ENCODE peak calls at places on chromosomes 6 and 20, in five cellular contexts. R is tibial artery; S is CD8-positive, alpha-beta T cell; G is hepatocyte; Q is endothelial cell of umbilical vein. Y is an unnamed sample. For H3K4me1, the result is how much of the 10 kb centered on the place peaks cover.

GRCh38 chr6:78132681-78133410 is 480.0 kb downstream of the MEI4 start:
- DNase-seq in R (no peak), G (peak), S (no peak), Q (no peak), Y (no peak)

GRCh38 chr20:45911486-45912343 is at the start of gene PLTP:
- DNase-seq in G (peak), R (peak), Q (peak), S (peak), Y (no peak)

GRCh38 chr20:13874269-13875158 is 89.7 kb downstream of the NDUFAF5 start:
- DNase-seq in Q (no peak), S (no peak), G (no peak), R (no peak), Y (no peak)

GRCh38 chr6:76694779-76695178 is 622.3 kb upstream of the IMPG1 start:
- DNase-seq in G (no peak), Q (no peak), R (no peak), S (no peak), Y (no peak)

GRCh38 chr6:11011787-11012234 is 32.3 kb downstream of the ELOVL2 start:
- DNase-seq in Q (no peak), R (no peak), S (no peak), G (peak), Y (no peak)

GRCh38 chr6:47727391-47727790 is 29.0 kb downstream of the ADGRF4 start:
- DNase-seq in S (no peak), Q (no peak), R (no peak), G (no peak), Y (no peak)

GRCh38 chr20:23200914-23201313 is 114.8 kb upstream of the CD93 start:
- DNase-seq in Q (no peak), R (no peak), G (peak), S (no peak), Y (peak)

GRCh38 chr6:158910484-158911075 is 89.4 kb downstream of the RSPH3 start:
- DNase-seq in S (no peak), G (peak), R (no peak), Q (no peak), Y (no peak)

GRCh38 chr6:18985958-18986357 is 598.8 kb downstream of the RNF144B start:
- DNase-seq in Q (no peak), R (no peak), S (no peak), G (no peak), Y (no peak)

GRCh38 chr6:39824030-39824926 is 32.1 kb downstream of the DAAM2 start:
- DNase-seq in S (no peak), G (no peak), Q (no peak), R (peak), Y (no peak)

GRCh38 chr6:16804007-16804303 is 42.7 kb upstream of the ATXN1 start:
- DNase-seq in G (no peak), Q (no peak), R (no peak), S (no peak), Y (no peak)

GRCh38 chr20:25750765-25751696 is 54.4 kb upstream of the ZNF337 start:
- DNase-seq in R (no peak), Q (peak), G (no peak), S (peak), Y (peak)

GRCh38 chr6:12371641-12372146 is 81.5 kb downstream of the EDN1 start:
- DNase-seq in Q (peak), G (peak), R (no peak), S (no peak), Y (no peak)

GRCh38 chr6:71238351-71238750 is 50.3 kb upstream of the OGFRL1 start:
- DNase-seq in R (no peak), S (no peak), G (no peak), Q (no peak), Y (no peak)

GRCh38 chr6:105992315-105992961 is 93.7 kb upstream of the PRDM1 start:
- DNase-seq in S (peak), Q (peak), R (peak), G (peak), Y (no peak)

GRCh38 chr6:55175078-55175777 is 913 bp downstream of the HCRTR2 start:
- DNase-seq in S (no peak), G (no peak), R (no peak), Q (no peak), Y (no peak)

GRCh38 chr6:28124350-28124970 is at the start of gene ZSCAN16:
- DNase-seq in Q (peak), S (peak), R (peak), G (peak), Y (no peak)

GRCh38 chr6:149457316-149457884 is 27.4 kb downstream of the ZC3H12D start:
- DNase-seq in Q (no peak), S (no peak), G (no peak), R (no peak), Y (no peak)

GRCh38 chr6:129501401-129502051 is 208.5 kb downstream of the ARHGAP18 start:
- DNase-seq in Q (peak), G (peak), R (peak), S (no peak), Y (peak)

GRCh38 chr20:20130399-20130798 is 78.1 kb downstream of the CFAP61 start:
- DNase-seq in G (no peak), R (no peak), Q (peak), S (no peak), Y (no peak)

GRCh38 chr20:37545516-37545915 is 17.8 kb upstream of the BLCAP start:
- DNase-seq in S (no peak), G (no peak), Q (no peak), R (no peak), Y (no peak)

GRCh38 chr6:14454467-14454763 is 336.8 kb downstream of the CD83 start:
- DNase-seq in Q (no peak), S (peak), G (no peak), R (no peak), Y (no peak)

GRCh38 chr6:12024715-12025434 is 12.8 kb downstream of the HIVEP1 start:
- DNase-seq in R (no peak), G (no peak), Q (no peak), S (no peak), Y (no peak)

GRCh38 chr6:166253277-166254229 is 54.6 kb downstream of the PRR18 start:
- DNase-seq in G (peak), S (peak), R (no peak), Q (no peak), Y (no peak)

GRCh38 chr6:41920921-41921711 is at the start of the genes BYSL and MED20:
- DNase-seq in G (peak), Q (peak), R (peak), S (peak), Y (peak)

GRCh38 chr6:158409451-158409850 is 97.2 kb downstream of the TULP4 start:
- DNase-seq in R (no peak), S (no peak), G (no peak), Q (peak), Y (no peak)

GRCh38 chr6:87830834-87831374 is 128.9 kb upstream of the AKIRIN2 start:
- DNase-seq in S (no peak), Q (no peak), G (no peak), R (no peak), Y (no peak)

GRCh38 chr6:4351857-4352669 is 216.7 kb upstream of the ECI2 start:
- DNase-seq in S (no peak), Q (peak), G (peak), R (peak), Y (peak)

DNA sequence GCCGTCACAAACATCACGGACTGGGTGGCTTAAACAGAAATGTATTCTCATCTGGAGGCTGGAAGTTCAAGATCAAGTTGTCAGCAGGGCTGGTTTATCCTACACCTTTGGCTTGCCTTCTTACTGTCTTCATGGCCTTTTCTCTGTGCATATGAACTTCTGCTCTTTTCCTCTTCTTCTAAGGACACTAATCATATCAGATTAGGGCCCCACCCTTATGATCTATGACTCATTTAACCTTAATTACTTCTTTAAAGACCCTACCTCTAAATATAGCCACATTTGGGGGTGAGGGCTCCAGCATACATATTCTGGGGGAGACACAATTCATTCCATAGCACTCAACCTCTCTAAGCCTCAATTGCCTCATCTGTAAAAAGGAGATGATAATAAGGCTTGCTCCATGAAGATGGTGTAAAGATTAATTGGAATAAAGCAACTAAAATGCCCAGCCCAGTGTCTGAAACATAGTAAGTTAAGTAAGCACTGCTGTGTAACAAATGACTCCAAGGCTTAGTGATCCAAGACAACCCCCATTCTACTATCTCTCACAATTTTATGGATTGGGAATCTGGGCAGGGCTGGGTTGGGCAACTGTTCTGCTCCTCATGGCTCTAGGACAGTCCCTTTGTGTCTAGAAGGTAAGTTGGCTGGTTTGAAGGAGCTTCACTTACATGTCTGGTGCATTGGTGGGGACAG is 119.8 kb downstream of the BANF2 start:
- DNase-seq in S (no peak), Q (no peak), G (no peak), R (no peak), Y (no peak)
- H3K4me1 ChIP-seq in S (under half), Q (under half), G (under half), R (under half), Y (under half)

GRCh38 chr6:2744778-2745177 is 5.9 kb downstream of the MYLK4 start:
- DNase-seq in G (no peak), R (no peak), Q (no peak), S (no peak), Y (no peak)

GRCh38 chr6:2745246-2745645 is 5.5 kb downstream of the MYLK4 start:
- DNase-seq in S (no peak), R (no peak), G (no peak), Q (no peak), Y (no peak)

GRCh38 chr6:2746557-2747061 is 4.1 kb downstream of the MYLK4 start:
- DNase-seq in G (no peak), Q (no peak), R (no peak), S (no peak), Y (no peak)

GRCh38 chr6:2743280-2744205 is 7.2 kb downstream of the MYLK4 start:
- DNase-seq in S (no peak), Q (no peak), G (no peak), R (no peak), Y (no peak)

GRCh38 chr6:2744206-2744771 is 6.4 kb downstream of the MYLK4 start:
- DNase-seq in S (no peak), R (no peak), G (no peak), Q (no peak), Y (no peak)
- TF ChIP-seq CTCF in S (no peak), R (peak), G (peak), Q (peak), Y (peak)

DNA sequence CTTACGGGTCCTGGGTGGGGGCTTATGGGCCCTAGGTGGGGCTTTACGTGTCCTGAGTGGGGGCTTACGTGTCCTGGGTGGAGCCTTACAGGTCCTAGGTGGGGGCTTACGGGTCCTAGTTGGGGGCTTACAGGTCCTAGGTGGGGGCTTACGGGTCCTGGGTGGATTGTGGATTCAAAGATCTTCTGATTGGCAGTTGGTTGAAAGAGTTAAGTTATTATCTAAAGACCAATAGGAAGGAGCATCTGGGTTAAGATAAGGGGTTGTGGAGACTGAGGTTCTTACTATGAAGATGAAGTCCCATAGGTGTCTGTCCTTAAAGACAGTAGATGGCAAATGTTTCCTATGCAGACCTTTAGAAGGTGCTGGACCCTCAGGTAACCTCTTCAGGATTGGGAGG is 8.4 kb upstream of the BIRC7 start:
- DNase-seq in S (no peak), Q (no peak), R (no peak), G (no peak), Y (no peak)
- H3K4me1 ChIP-seq in S (under half), Q (under half), R (under half), G (under half), Y (under half)

GRCh38 chr6:161443868-161444267 is 170.0 kb upstream of the AGPAT4 start:
- DNase-seq in G (no peak), Q (no peak), S (no peak), R (no peak), Y (no peak)
- TF ChIP-seq CTCF in G (no peak), Q (no peak), S (no peak), R (no peak), Y (no peak)

GRCh38 chr6:36025260-36025931 is 955 bp upstream of the SLC26A8 start:
- DNase-seq in S (no peak), G (no peak), Q (peak), R (no peak), Y (no peak)
- H3K4me1 ChIP-seq in S (under half), G (under half), Q (under half), R (under half), Y (under half)

DNA sequence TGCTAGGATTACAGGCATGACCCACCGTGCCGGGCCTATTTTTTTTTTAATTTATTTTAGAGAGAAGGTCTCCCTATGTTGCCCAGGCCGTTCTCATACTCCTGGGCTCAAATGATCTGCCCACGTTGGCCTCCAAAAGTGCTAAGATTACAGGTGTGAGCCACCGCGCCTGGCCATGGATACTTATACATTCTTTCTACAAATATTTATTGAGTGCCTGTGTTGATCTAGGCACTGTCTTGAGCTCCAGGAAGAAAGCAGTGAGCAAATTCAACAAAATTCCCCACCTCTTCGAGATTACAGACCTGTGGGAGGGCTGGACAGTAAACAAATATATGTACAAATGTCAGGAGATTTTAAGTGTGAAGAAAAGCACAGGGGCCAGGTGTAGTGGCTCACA is 37.9 kb downstream of the MGME1 start:
- DNase-seq in R (no peak), G (no peak), S (no peak), Q (no peak), Y (no peak)
- TF ChIP-seq CTCF in R (no peak), G (no peak), S (no peak), Q (no peak), Y (no peak)

Y was measured in keratinocyte.